ENCODE peak calls at places on chromosome 21, in eight cellular contexts. Y, H, N, I, T, G, D and X are unnamed samples.

GRCh38 chr21:14383596-14384210 is 757 bp upstream of the HSPA13 start:
- DNase-seq in Y (peak), H (no peak), N (peak), I (no peak), T (peak), G (no peak), D (no peak), X (peak)

GRCh38 chr21:17554619-17555472 is 42.0 kb downstream of the CXADR start:
- DNase-seq in Y (no peak), H (no peak), N (no peak), I (no peak), T (no peak), G (no peak), D (no peak), X (no peak)

GRCh38 chr21:42593815-42594157 is 59.6 kb upstream of the PDE9A start:
- DNase-seq in Y (no peak), H (no peak), N (no peak), I (no peak), T (no peak), G (no peak), D (no peak), X (no peak)

GRCh38 chr21:10272216-10272615 is 249.2 kb upstream of the TPTE start:
- DNase-seq in Y (no peak), H (no peak), N (no peak), I (no peak), T (no peak), G (no peak), D (no peak), X (peak)

GRCh38 chr21:36847189-36847588 is 119.3 kb downstream of the HLCS start:
- DNase-seq in Y (peak), H (no peak), N (no peak), I (no peak), T (no peak), G (no peak), D (no peak), X (no peak)

GRCh38 chr21:36973986-36974850 is 7.7 kb upstream of the HLCS start:
- DNase-seq in Y (no peak), H (no peak), N (peak), I (no peak), T (no peak), G (no peak), D (no peak), X (no peak)

GRCh38 chr21:38139380-38140168 is 117.2 kb upstream of the KCNJ15 start:
- DNase-seq in Y (no peak), H (no peak), N (no peak), I (no peak), T (no peak), G (no peak), D (no peak), X (no peak)

GRCh38 chr21:33212159-33212851 is 17.4 kb upstream of the IFNAR2 start:
- DNase-seq in Y (no peak), H (no peak), N (peak), I (no peak), T (no peak), G (no peak), D (no peak), X (no peak)

GRCh38 chr21:43273016-43273707 is 104.4 kb downstream of the CRYAA start:
- DNase-seq in Y (no peak), H (no peak), N (no peak), I (no peak), T (no peak), G (no peak), D (no peak), X (peak)

GRCh38 chr21:29610960-29611359 is 312.2 kb downstream of the BACH1 start:
- DNase-seq in Y (no peak), H (no peak), N (no peak), I (no peak), T (no peak), G (no peak), D (no peak), X (no peak)

GRCh38 chr21:36204980-36205379 is 48.4 kb downstream of the DOP1B start:
- DNase-seq in Y (no peak), H (no peak), N (no peak), I (no peak), T (no peak), G (no peak), D (no peak), X (no peak)

GRCh38 chr21:35528109-35529042 is 479.3 kb upstream of the RUNX1 start:
- DNase-seq in Y (no peak), H (no peak), N (no peak), I (no peak), T (peak), G (peak), D (peak), X (no peak)

GRCh38 chr21:42847726-42848125 is 31.6 kb downstream of the WDR4 start:
- DNase-seq in Y (no peak), H (no peak), N (no peak), I (no peak), T (no peak), G (no peak), D (no peak), X (no peak)

GRCh38 chr21:26846036-26846931 is 1.1 kb upstream of the ADAMTS1 start:
- DNase-seq in Y (no peak), H (peak), N (no peak), I (peak), T (no peak), G (no peak), D (peak), X (peak)

GRCh38 chr21:17777321-17777720 is 41.8 kb downstream of the C21orf91 start:
- DNase-seq in Y (no peak), H (no peak), N (no peak), I (no peak), T (no peak), G (no peak), D (no peak), X (no peak)

GRCh38 chr21:23016617-23017016 is 2018.4 kb downstream of the NCAM2 start:
- DNase-seq in Y (no peak), H (no peak), N (peak), I (peak), T (no peak), G (no peak), D (peak), X (no peak)

GRCh38 chr21:36583591-36583990 is 103.7 kb upstream of the CLDN14 start:
- DNase-seq in Y (no peak), H (no peak), N (no peak), I (no peak), T (no peak), G (no peak), D (no peak), X (no peak)

GRCh38 chr21:39265603-39266002 is 47.8 kb downstream of the BRWD1 start:
- DNase-seq in Y (no peak), H (no peak), N (no peak), I (no peak), T (no peak), G (no peak), D (no peak), X (no peak)

GRCh38 chr21:41362605-41363369 is 960 bp downstream of the MX2 start:
- DNase-seq in Y (no peak), H (no peak), N (no peak), I (no peak), T (no peak), G (no peak), D (no peak), X (peak)

GRCh38 chr21:19810779-19811178 is 1187.4 kb upstream of the NCAM2 start:
- DNase-seq in Y (no peak), H (no peak), N (no peak), I (peak), T (no peak), G (no peak), D (no peak), X (no peak)

GRCh38 chr21:42746593-42747266 is 93.3 kb downstream of the PDE9A start:
- DNase-seq in Y (no peak), H (no peak), N (no peak), I (no peak), T (peak), G (peak), D (no peak), X (peak)

GRCh38 chr21:35084869-35085268 is 35.8 kb upstream of the RUNX1 start:
- DNase-seq in Y (peak), H (no peak), N (no peak), I (no peak), T (no peak), G (no peak), D (no peak), X (no peak)

GRCh38 chr21:43890042-43890441 is 25.0 kb downstream of the AGPAT3 start:
- DNase-seq in Y (no peak), H (no peak), N (no peak), I (peak), T (no peak), G (no peak), D (no peak), X (no peak)

GRCh38 chr21:38511662-38512243 is 13.5 kb upstream of the ERG start:
- DNase-seq in Y (no peak), H (no peak), N (no peak), I (no peak), T (no peak), G (no peak), D (no peak), X (no peak)

GRCh38 chr21:39441502-39442475 is 3.8 kb downstream of the LCA5L start:
- DNase-seq in Y (no peak), H (no peak), N (peak), I (no peak), T (peak), G (no peak), D (peak), X (no peak)